ENCODE peak calls at places on chromosomes 3 and 15, in eight cellular contexts. V is psoas muscle, M is testis, E is cardiac muscle cell, C is mucosa of descending colon, Y is SK-N-SH, N is left ventricle myocardium inferior, P is ascending aorta. G is an unnamed sample.
A peak's percentile ranks its signal among the peaks of the same experiment; 100 is the strongest.

GRCh38 chr15:58307313-58307961 is 124.4 kb upstream of the LIPC start:
- DNase-seq in V (no peak), M (no peak), E (no peak), C (no peak), Y (peak; percentile 50), N (no peak), P (no peak), G (peak; percentile 53)

GRCh38 chr15:81163961-81164800 is 30.1 kb downstream of the CFAP161 start:
- DNase-seq in V (no peak), M (no peak), E (no peak), C (no peak), Y (no peak), N (no peak), P (no peak), G (peak; percentile 45)

GRCh38 chr3:194504146-194504545 is 17.3 kb upstream of the ATP13A3 start:
- DNase-seq in V (no peak), M (no peak), E (no peak), C (no peak), Y (no peak), N (no peak), P (no peak), G (no peak)

GRCh38 chr3:66582721-66583141 is 81.9 kb upstream of the LRIG1 start:
- DNase-seq in V (no peak), M (no peak), E (no peak), C (peak; percentile 59), Y (no peak), N (no peak), P (no peak), G (no peak)

GRCh38 chr15:72751751-72752455 is 31.7 kb downstream of the ADPGK start:
- DNase-seq in V (no peak), M (peak; percentile 19), E (no peak), C (no peak), Y (no peak), N (peak; percentile 16), P (no peak), G (no peak)

GRCh38 chr15:29883126-29883525 is 60.9 kb upstream of the TJP1 start:
- DNase-seq in V (no peak), M (no peak), E (peak; percentile 71), C (no peak), Y (no peak), N (no peak), P (no peak), G (no peak)

GRCh38 chr3:160091441-160091840 is 102.8 kb downstream of the IL12A start:
- DNase-seq in V (no peak), M (no peak), E (no peak), C (no peak), Y (no peak), N (no peak), P (no peak), G (no peak)

GRCh38 chr15:91824256-91824655 is 29.3 kb upstream of the SLCO3A1 start:
- DNase-seq in V (no peak), M (peak; percentile 65), E (peak; percentile 68), C (no peak), Y (no peak), N (peak; percentile 33), P (no peak), G (no peak)

GRCh38 chr15:35115155-35115725 is 30.1 kb upstream of the NANOGP8 start:
- DNase-seq in V (no peak), M (no peak), E (peak; percentile 5), C (no peak), Y (no peak), N (no peak), P (no peak), G (no peak)

GRCh38 chr15:50641318-50641717 is 45.3 kb downstream of the TRPM7 start:
- DNase-seq in V (no peak), M (no peak), E (no peak), C (no peak), Y (no peak), N (no peak), P (no peak), G (no peak)

GRCh38 chr3:25554376-25554775 is 110.3 kb downstream of the TOP2B start:
- DNase-seq in V (no peak), M (no peak), E (no peak), C (no peak), Y (no peak), N (no peak), P (no peak), G (no peak)

GRCh38 chr3:85790445-85791030 is 831.7 kb downstream of the CADM2 start:
- DNase-seq in V (peak; percentile 27), M (peak; percentile 26), E (no peak), C (no peak), Y (no peak), N (no peak), P (no peak), G (no peak)

GRCh38 chr15:86135030-86135429 is 55.4 kb downstream of the AGBL1 start:
- DNase-seq in V (no peak), M (no peak), E (peak; percentile 4), C (no peak), Y (no peak), N (peak; percentile 17), P (no peak), G (no peak)

GRCh38 chr3:16992198-16992597 is 107.4 kb downstream of the PLCL2 start:
- DNase-seq in V (no peak), M (no peak), E (no peak), C (no peak), Y (no peak), N (no peak), P (no peak), G (no peak)

GRCh38 chr15:98292442-98293240 is 332.1 kb downstream of the ARRDC4 start:
- DNase-seq in V (peak; percentile 63), M (peak; percentile 73), E (peak; percentile 70), C (no peak), Y (peak; percentile 77), N (peak; percentile 20), P (no peak), G (peak; percentile 22)

GRCh38 chr3:31997500-31997899 is 15.9 kb downstream of the ZNF860 start:
- DNase-seq in V (no peak), M (no peak), E (no peak), C (no peak), Y (no peak), N (no peak), P (no peak), G (no peak)

GRCh38 chr3:53171827-53172505 is 11.0 kb downstream of the PRKCD start:
- DNase-seq in V (no peak), M (no peak), E (no peak), C (no peak), Y (no peak), N (no peak), P (no peak), G (no peak)

GRCh38 chr15:25738171-25738792 is 124.8 kb downstream of the ATP10A start:
- DNase-seq in V (no peak), M (no peak), E (no peak), C (no peak), Y (no peak), N (no peak), P (no peak), G (peak; percentile 0)

GRCh38 chr3:37014620-37015019 is 21.3 kb downstream of the MLH1 start:
- DNase-seq in V (no peak), M (no peak), E (peak; percentile 69), C (no peak), Y (no peak), N (peak; percentile 81), P (no peak), G (no peak)

GRCh38 chr3:37016903-37017302 is 23.6 kb downstream of the MLH1 start:
- DNase-seq in V (no peak), M (no peak), E (no peak), C (no peak), Y (no peak), N (no peak), P (no peak), G (no peak)

GRCh38 chr3:37015631-37016030 is 22.3 kb downstream of the MLH1 start:
- DNase-seq in V (no peak), M (no peak), E (peak; percentile 55), C (no peak), Y (no peak), N (peak; percentile 37), P (no peak), G (no peak)

DNA sequence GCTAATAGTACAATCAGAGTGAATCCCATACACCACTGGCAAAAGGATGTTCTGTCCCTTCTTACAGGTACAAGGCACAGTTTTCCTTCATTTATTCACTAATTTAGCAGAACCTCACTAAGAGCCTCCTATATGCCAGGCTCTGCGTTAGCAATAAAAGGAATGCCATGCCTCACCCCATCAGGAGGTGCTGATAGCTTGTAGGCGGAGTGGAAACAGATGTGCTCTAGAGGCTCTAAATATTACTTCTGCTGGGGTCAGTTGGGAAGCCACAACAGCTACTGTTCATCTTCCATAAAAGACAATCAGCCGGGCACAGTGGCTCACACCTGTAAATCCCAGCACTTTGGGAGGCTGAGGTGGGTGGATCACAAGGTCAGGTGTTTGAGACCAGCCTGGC is 24.4 kb downstream of the MLH1 start:
- DNase-seq in V (no peak), M (no peak), E (peak; percentile 30), C (no peak), Y (no peak), N (no peak), P (no peak), G (no peak)
- H3K36me3 ChIP-seq in V (peaks cover 16% of the 10 kb centered on the region), M (no peaks in the 10 kb centered on the region), E (peaks cover 26% of the 10 kb centered on the region), C (no peaks in the 10 kb centered on the region), Y (peaks cover 77% of the 10 kb centered on the region), N (peaks cover 87% of the 10 kb centered on the region), P (peaks cover 91% of the 10 kb centered on the region), G (peaks cover 21% of the 10 kb centered on the region)

GRCh38 chr3:170054204-170054603 is 16.4 kb downstream of the GPR160 start:
- DNase-seq in V (no peak), M (no peak), E (no peak), C (no peak), Y (no peak), N (no peak), P (no peak), G (no peak)
- TF ChIP-seq CTCF in V (no peak), M (no peak), E (peak; percentile 39), C (no peak), Y (peak; percentile 30), N (peak; percentile 23), P (no peak), G (peak; percentile 3)

DNA sequence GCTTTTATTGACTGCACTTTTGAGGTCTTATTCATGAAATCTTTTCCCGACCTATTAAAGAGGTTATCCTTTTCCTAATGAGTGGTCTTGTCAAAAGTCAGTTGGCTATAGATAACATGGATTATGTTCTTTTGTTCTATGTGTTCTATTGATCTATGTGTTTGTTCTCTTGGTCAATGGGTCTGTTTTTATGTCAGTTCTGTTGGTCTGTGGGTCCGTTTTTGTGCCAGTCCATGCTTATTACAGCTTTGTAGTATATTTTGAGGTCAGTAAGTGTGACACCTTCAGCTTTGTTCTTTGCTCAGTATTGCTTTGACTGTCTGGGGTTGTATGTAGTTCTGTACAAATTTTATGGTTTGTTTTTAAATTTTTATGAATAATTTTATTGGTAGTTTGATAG is 7.8 kb downstream of the TFG start:
- DNase-seq in V (no peak), M (no peak), E (no peak), C (no peak), Y (no peak), N (no peak), P (no peak), G (no peak)
- H3K36me3 ChIP-seq in V (peaks cover 2% of the 10 kb centered on the region), M (no peaks in the 10 kb centered on the region), E (peaks cover 55% of the 10 kb centered on the region), C (peaks cover 6% of the 10 kb centered on the region), Y (peaks cover 53% of the 10 kb centered on the region), N (peaks cover 63% of the 10 kb centered on the region), P (peaks cover 34% of the 10 kb centered on the region), G (peaks cover 11% of the 10 kb centered on the region)

DNA sequence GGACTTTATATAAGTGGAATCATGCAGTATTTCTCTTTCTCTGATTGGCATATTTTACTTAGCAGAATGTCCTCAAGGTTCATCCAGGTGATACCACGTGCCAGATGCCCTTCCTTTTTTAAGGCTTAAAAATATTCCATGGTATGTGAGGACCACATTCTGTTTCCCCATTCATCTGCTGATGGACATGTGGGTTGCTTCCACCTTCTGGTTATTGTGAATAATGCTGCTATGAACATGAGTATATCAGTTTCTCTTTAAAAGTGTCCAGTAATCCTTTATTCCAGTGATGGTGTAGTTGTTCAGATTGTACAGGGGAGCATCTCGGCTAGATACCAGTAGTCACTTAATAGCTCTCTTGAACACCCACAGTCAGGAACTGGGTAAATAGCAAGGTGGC is 50.4 kb upstream of the ATG7 start:
- DNase-seq in V (no peak), M (no peak), E (no peak), C (no peak), Y (no peak), N (no peak), P (no peak), G (no peak)
- TF ChIP-seq CTCF in V (peak; percentile 14), M (no peak), E (no peak), C (no peak), Y (peak; percentile 42), N (peak; percentile 16), P (no peak), G (no peak)

G was measured in bronchial epithelial cell.